ENCODE peak calls at places on chromosomes 13 and 19, in four cellular contexts. W, G, E and S are unnamed samples.

GRCh38 chr19:22783651-22784050 is 300 bp downstream of the ZNF99 start:
- DNase-seq in W (no peak), G (no peak), E (no peak), S (no peak)

GRCh38 chr13:78428646-78429045 is 174.7 kb downstream of the POU4F1 start:
- DNase-seq in W (no peak), G (no peak), E (no peak), S (no peak)

GRCh38 chr19:860481-861098 is 1.1 kb downstream of the CFD start:
- DNase-seq in W (peak; percentile 69), G (peak; percentile 77), E (peak; percentile 85), S (peak; percentile 54)

GRCh38 chr19:31591258-31591657 is 242.0 kb upstream of the TSHZ3 start:
- DNase-seq in W (no peak), G (no peak), E (no peak), S (no peak)

GRCh38 chr13:67462098-67462497 is 232.0 kb upstream of the PCDH9 start:
- DNase-seq in W (no peak), G (no peak), E (no peak), S (no peak)

GRCh38 chr13:96900992-96901391 is 93.3 kb downstream of the OXGR1 start:
- DNase-seq in W (peak; percentile 64), G (no peak), E (no peak), S (no peak)

GRCh38 chr13:33014291-33014690 is 1.9 kb upstream of the KL start:
- DNase-seq in W (no peak), G (peak; percentile 7), E (no peak), S (no peak)

GRCh38 chr13:98761126-98761978 is 8.9 kb upstream of the SLC15A1 start:
- DNase-seq in W (no peak), G (no peak), E (peak; percentile 81), S (peak; percentile 49)

GRCh38 chr19:33641261-33641660 is 19.5 kb downstream of the CHST8 start:
- DNase-seq in W (no peak), G (no peak), E (no peak), S (no peak)

GRCh38 chr19:33770107-33770506 is 26.6 kb upstream of the KCTD15 start:
- DNase-seq in W (no peak), G (no peak), E (no peak), S (no peak)

GRCh38 chr19:532578-533484 is 1.3 kb downstream of the CDC34 start:
- DNase-seq in W (peak; percentile 90), G (peak; percentile 53), E (peak; percentile 83), S (peak; percentile 47)

DNA sequence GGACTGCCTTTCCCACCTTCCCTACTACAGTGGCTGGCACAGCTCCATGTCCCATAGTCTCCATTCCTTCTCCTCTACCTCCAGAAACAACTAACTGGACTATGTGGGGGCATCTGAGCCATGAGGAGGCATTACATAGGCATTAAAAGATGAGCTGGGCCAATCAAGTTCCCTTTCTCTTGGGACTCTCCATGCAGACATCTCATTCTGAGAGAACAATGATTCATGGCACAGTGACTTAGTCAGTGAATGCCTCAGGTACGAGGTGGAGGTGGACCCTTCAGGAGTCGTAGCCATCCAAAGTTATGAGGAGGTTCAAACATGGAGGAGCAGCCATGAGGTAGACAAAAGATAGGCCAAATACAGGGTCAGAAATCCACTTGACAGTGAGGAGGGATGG is 70.0 kb downstream of the GPC6 start:
- DNase-seq in W (no peak), G (no peak), E (no peak), S (no peak)
- H3F3A ChIP-seq in W (no peaks in the 10 kb centered on the region), G (no peaks in the 10 kb centered on the region), E (peaks cover 15% of the 10 kb centered on the region), S (no peaks in the 10 kb centered on the region)

GRCh38 chr19:38844093-38844686 is 5.6 kb downstream of the HNRNPL start:
- DNase-seq in W (no peak), G (no peak), E (no peak), S (no peak)
- H3F3A ChIP-seq in W (peaks cover 76% of the 10 kb centered on the region), G (peaks cover 9% of the 10 kb centered on the region), E (peaks cover 39% of the 10 kb centered on the region), S (peaks cover 92% of the 10 kb centered on the region)

GRCh38 chr19:55391702-55392615 is 6.2 kb downstream of the RPL28 start:
- DNase-seq in W (peak; percentile 37), G (peak; percentile 46), E (peak; percentile 66), S (no peak)

GRCh38 chr19:55392820-55393219 is 7.1 kb downstream of the RPL28 start:
- DNase-seq in W (peak; percentile 62), G (no peak), E (no peak), S (no peak)

GRCh38 chr19:55391191-55391670 is 5.5 kb downstream of the RPL28 start:
- DNase-seq in W (no peak), G (no peak), E (no peak), S (no peak)

GRCh38 chr19:55389386-55390317 is 3.9 kb downstream of the RPL28 start:
- DNase-seq in W (no peak), G (no peak), E (no peak), S (no peak)

DNA sequence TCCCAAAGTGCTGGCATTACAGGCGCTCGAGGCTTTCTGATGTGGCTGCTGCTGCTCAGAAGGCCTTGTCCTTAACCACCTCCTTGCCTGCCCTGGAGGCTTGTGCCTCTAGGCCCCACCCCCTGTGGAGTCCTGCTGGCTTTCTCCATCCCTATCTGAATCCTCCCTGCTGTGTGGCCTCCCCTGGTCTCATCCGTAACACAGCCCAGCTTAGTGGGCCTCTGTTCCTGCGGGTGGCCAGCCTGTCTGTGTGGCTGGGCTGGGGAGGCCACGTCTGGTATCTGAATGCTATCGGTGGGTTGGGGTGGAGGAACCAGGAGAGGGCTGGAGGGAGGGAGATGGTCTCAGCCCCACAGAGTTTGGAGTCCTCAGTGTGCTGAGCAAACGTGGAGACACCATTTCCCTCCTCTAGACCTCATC is 4.7 kb downstream of the RPL28 start:
- DNase-seq in W (peak; percentile 57), G (no peak), E (no peak), S (no peak)
- H3F3A ChIP-seq in W (peaks cover 57% of the 10 kb centered on the region), G (peaks cover 7% of the 10 kb centered on the region), E (peaks cover 43% of the 10 kb centered on the region), S (peaks cover 85% of the 10 kb centered on the region)

DNA sequence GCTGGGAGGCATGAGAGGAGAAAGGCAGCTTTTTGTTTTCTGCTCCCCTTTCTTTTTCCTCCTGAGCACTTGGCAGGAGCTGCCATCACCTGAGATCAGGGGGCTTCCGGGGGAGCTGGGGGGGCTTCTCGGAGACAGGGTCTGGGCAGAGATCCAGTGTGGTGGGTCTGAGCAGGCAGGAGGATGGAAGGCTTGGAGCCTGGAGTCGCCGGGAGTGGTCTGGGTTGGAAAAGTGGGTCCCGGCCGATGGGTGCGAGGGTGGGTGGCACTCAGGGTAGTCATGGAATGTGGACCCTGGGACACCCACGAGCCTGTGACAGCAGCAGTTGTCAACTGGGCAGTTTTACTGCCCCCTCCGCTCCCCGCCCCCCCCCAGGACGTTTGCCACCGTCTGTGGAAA is 2.2 kb upstream of the ADM5 start:
- DNase-seq in W (no peak), G (no peak), E (no peak), S (no peak)
- H3F3A ChIP-seq in W (peaks cover 64% of the 10 kb centered on the region), G (no peaks in the 10 kb centered on the region), E (peaks cover 5% of the 10 kb centered on the region), S (peaks cover 65% of the 10 kb centered on the region)

DNA sequence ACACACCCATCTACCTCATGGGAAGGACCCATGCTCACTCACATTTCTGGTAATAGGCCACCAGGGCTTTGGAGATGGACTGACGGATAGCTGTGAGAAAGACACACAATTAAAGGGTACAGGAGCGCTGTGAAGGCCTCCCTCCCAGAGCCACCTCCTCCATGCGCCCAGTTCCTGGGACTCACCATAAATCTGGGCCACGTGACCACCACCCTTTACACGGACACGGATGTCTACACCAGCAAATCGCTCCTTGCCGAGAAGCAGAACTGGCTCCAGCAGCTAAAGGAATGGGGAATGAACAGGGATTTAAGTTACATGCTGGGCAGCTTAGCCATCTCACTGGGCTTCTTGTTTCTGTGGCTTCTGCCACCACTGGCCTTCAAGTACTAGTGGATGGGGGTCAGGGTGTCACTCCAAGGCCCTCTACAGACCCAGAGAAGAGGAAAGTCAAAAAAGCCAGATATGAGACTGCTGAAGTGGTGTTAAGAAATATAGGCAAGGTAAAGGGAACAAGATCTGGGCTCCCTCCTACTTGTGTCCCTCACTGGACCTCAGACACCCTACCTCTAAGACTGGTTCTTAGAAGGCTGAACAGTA is 2.2 kb downstream of the RPS16 start:
- DNase-seq in W (no peak), G (no peak), E (no peak), S (no peak)
- H3F3A ChIP-seq in W (peaks cover 49% of the 10 kb centered on the region), G (peaks cover 27% of the 10 kb centered on the region), E (peaks cover 60% of the 10 kb centered on the region), S (peaks cover 70% of the 10 kb centered on the region)

GRCh38 chr19:50432658-50433057 is at the start of gene MYBPC2:
- DNase-seq in W (peak; percentile 76), G (no peak), E (no peak), S (no peak)
- H3F3A ChIP-seq in W (peaks cover 19% of the 10 kb centered on the region), G (no peaks in the 10 kb centered on the region), E (no peaks in the 10 kb centered on the region), S (peaks cover 4% of the 10 kb centered on the region)

DNA sequence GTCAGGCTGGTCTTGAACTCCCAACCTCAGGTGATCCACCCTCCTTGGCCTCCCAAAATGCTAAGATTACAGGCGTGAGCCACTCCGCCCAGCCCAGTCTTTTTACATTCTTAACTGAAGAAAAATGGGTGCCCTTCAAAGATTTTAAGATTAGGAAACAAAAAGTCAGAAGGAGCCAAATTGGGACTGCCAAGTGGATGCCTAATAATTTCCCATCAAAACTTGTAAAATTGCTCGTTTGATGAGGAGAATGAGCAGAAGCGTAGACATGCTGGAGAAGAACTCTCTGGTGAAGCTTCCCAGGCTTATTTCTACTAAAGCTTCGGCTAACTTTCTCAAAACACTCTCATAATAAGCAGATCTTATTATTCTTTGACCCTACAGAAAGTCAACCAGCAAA is 31.3 kb downstream of the NUMBL start:
- DNase-seq in W (no peak), G (no peak), E (no peak), S (no peak)
- H3F3A ChIP-seq in W (no peaks in the 10 kb centered on the region), G (no peaks in the 10 kb centered on the region), E (peaks cover 15% of the 10 kb centered on the region), S (peaks cover 12% of the 10 kb centered on the region)

DNA sequence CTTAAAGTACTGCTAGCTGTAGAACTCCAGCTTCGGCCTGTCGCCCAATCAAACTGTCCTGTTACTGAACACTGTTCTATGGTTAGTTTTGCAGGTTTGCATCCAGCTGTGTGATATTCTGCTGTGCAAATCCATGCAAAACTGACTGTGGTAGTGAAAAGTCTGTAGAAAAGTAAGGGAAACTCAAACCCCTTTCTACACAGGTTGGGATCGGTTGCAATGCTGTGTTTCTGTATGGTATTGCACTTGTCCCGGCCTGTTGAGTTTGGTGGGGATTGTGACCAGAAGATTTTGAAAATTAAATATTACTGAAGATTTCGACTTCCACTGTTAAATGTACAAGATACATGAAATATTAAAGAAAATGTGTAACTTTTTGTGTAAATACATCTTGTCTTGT is 3.6 kb downstream of the MIR17HG start:
- DNase-seq in W (no peak), G (no peak), E (no peak), S (no peak)
- H3F3A ChIP-seq in W (peaks cover 27% of the 10 kb centered on the region), G (peaks cover 8% of the 10 kb centered on the region), E (peaks cover 34% of the 10 kb centered on the region), S (peaks cover 65% of the 10 kb centered on the region)

DNA sequence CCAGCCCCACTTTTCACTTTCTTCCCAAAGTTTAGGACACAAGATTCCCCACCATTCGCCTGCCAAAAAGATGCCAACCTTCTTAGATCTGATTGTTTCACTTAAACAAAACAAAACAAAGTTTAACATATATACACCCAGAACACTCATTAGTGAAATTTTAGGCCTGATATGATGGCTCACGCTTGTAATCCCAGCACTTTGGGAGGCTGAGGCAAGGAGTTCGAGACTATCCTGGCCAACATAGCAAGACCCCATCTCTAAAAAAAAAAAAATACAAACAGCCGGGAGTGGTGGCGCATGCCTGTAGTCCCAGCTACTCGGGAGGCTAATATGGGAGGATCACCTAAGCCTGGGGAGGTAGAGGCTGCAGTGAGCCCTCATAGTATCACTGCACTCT is 4.9 kb downstream of the PGPEP1 start:
- DNase-seq in W (no peak), G (no peak), E (no peak), S (no peak)
- H3F3A ChIP-seq in W (peaks cover 28% of the 10 kb centered on the region), G (no peaks in the 10 kb centered on the region), E (peaks cover 3% of the 10 kb centered on the region), S (peaks cover 49% of the 10 kb centered on the region)